ENCODE peak calls at places on chromosome 7, in six cellular contexts. X is GM12891, L is fibroblast of pulmonary artery, T is brain microvascular endothelial cell, U is occipital lobe, I is cardiac fibroblast. R is an unnamed sample.
A peak's percentile ranks its signal among the peaks of the same experiment; 100 is the strongest.

GRCh38 chr7:39407139-39407538 is 159.1 kb upstream of the YAE1 start:
- DNase-seq in X (no peak), L (no peak), T (no peak), U (no peak), I (no peak), R (no peak)

GRCh38 chr7:101172005-101172853 is 6.9 kb upstream of the VGF start:
- DNase-seq in X (no peak), L (no peak), T (no peak), U (no peak), I (no peak), R (no peak)

GRCh38 chr7:158407581-158408331 is 179.9 kb downstream of the PTPRN2 start:
- DNase-seq in X (no peak), L (peak; percentile 38), T (peak; percentile 36), U (no peak), I (peak; percentile 55), R (no peak)

GRCh38 chr7:2170576-2171521 is 61.9 kb downstream of the MAD1L1 start:
- DNase-seq in X (no peak), L (no peak), T (no peak), U (no peak), I (no peak), R (no peak)

GRCh38 chr7:101911011-101911799 is 93.8 kb downstream of the CUX1 start:
- DNase-seq in X (no peak), L (no peak), T (no peak), U (no peak), I (no peak), R (peak; percentile 57)

GRCh38 chr7:157932498-157933218 is 595.9 kb downstream of the DNAJB6 start:
- DNase-seq in X (no peak), L (no peak), T (peak; percentile 1), U (no peak), I (peak; percentile 5), R (no peak)

GRCh38 chr7:98051118-98051744 is 55.4 kb upstream of the LMTK2 start:
- DNase-seq in X (peak; percentile 20), L (no peak), T (no peak), U (no peak), I (no peak), R (no peak)

GRCh38 chr7:116576350-116577319 is 51.8 kb downstream of the CAV1 start:
- DNase-seq in X (no peak), L (peak; percentile 90), T (peak; percentile 93), U (no peak), I (peak; percentile 95), R (no peak)

GRCh38 chr7:77727936-77728701 is 31.9 kb downstream of the RSBN1L start:
- DNase-seq in X (no peak), L (peak; percentile 47), T (no peak), U (peak; percentile 50), I (peak; percentile 44), R (no peak)

GRCh38 chr7:75916259-75916658 is 1.3 kb downstream of the POR start:
- DNase-seq in X (no peak), L (no peak), T (no peak), U (no peak), I (no peak), R (no peak)

GRCh38 chr7:66748791-66749190 is 8.3 kb downstream of the RABGEF1 start:
- DNase-seq in X (no peak), L (no peak), T (no peak), U (no peak), I (no peak), R (peak; percentile 70)

GRCh38 chr7:31811650-31812461 is 124.8 kb downstream of the PPP1R17 start:
- DNase-seq in X (no peak), L (peak; percentile 35), T (no peak), U (no peak), I (peak; percentile 71), R (peak; percentile 21)

GRCh38 chr7:150428671-150429451 is 21.6 kb upstream of the GIMAP8 start:
- DNase-seq in X (no peak), L (peak; percentile 76), T (peak; percentile 68), U (peak; percentile 51), I (peak; percentile 88), R (no peak)

GRCh38 chr7:25262586-25262985 is 34.3 kb upstream of the NPVF start:
- DNase-seq in X (no peak), L (peak; percentile 29), T (peak; percentile 1), U (no peak), I (peak; percentile 31), R (no peak)

GRCh38 chr7:133931053-133931452 is 196.1 kb upstream of the LRGUK start:
- DNase-seq in X (no peak), L (no peak), T (no peak), U (no peak), I (no peak), R (no peak)

GRCh38 chr7:77238703-77239136 is 39.1 kb upstream of the FGL2 start:
- DNase-seq in X (no peak), L (no peak), T (no peak), U (no peak), I (no peak), R (no peak)

GRCh38 chr7:101232141-101232821 is 5.3 kb downstream of the CLDN15 start:
- DNase-seq in X (no peak), L (no peak), T (no peak), U (no peak), I (no peak), R (no peak)

GRCh38 chr7:121872831-121873764 is at the start of gene PTPRZ1:
- DNase-seq in X (no peak), L (peak; percentile 18), T (no peak), U (peak; percentile 17), I (peak; percentile 18), R (peak; percentile 26)

GRCh38 chr7:79319369-79319768 is 134.1 kb downstream of the MAGI2 start:
- DNase-seq in X (no peak), L (peak; percentile 20), T (no peak), U (no peak), I (peak; percentile 65), R (no peak)

GRCh38 chr7:43071604-43072003 is 40.8 kb upstream of the HECW1 start:
- DNase-seq in X (no peak), L (peak; percentile 22), T (no peak), U (no peak), I (peak; percentile 19), R (no peak)

GRCh38 chr7:20083781-20084180 is 133.4 kb downstream of the MACC1 start:
- DNase-seq in X (no peak), L (peak; percentile 60), T (peak; percentile 59), U (no peak), I (peak; percentile 63), R (no peak)

GRCh38 chr7:44280993-44281721 is 44.2 kb downstream of the CAMK2B start:
- DNase-seq in X (no peak), L (no peak), T (no peak), U (no peak), I (no peak), R (peak; percentile 26)

GRCh38 chr7:44976040-44976745 is 2.6 kb downstream of the MYO1G start:
- DNase-seq in X (no peak), L (no peak), T (no peak), U (no peak), I (no peak), R (peak; percentile 8)

GRCh38 chr7:20542594-20542993 is 72.9 kb upstream of the ABCB5 start:
- DNase-seq in X (no peak), L (peak; percentile 69), T (no peak), U (no peak), I (peak; percentile 68), R (peak; percentile 40)

GRCh38 chr7:142409471-142409870 is 151.6 kb upstream of the PRSS58 start:
- DNase-seq in X (no peak), L (no peak), T (no peak), U (no peak), I (no peak), R (no peak)

GRCh38 chr7:36361227-36361626 is 28.4 kb upstream of the ANLN start:
- DNase-seq in X (no peak), L (no peak), T (no peak), U (no peak), I (no peak), R (no peak)

GRCh38 chr7:68629-69028 is 123.7 kb upstream of the FAM20C start:
- DNase-seq in X (no peak), L (peak; percentile 61), T (no peak), U (no peak), I (no peak), R (peak; percentile 27)

GRCh38 chr7:2193575-2194305 is 39.0 kb downstream of the MAD1L1 start:
- DNase-seq in X (no peak), L (no peak), T (no peak), U (no peak), I (no peak), R (no peak)

GRCh38 chr7:84490661-84491060 is 296.1 kb upstream of the SEMA3A start:
- DNase-seq in X (no peak), L (peak; percentile 30), T (peak; percentile 64), U (no peak), I (peak; percentile 38), R (no peak)